ENCODE peak calls at places on chromosomes 12 and 14, in seven cellular contexts. V is HepG2, J is HCT116, O is SK-N-SH, T is K562, C is GM12878, I is H1. M is an unnamed sample. For H3K9me3 and H3K27me3, the result is how much of the 10 kb centered on the place peaks cover.

GRCh38 chr12:47433876-47434275 is 272.0 kb downstream of the RPAP3 start:
- DNase-seq in V (no peak), J (no peak), O (no peak), T (no peak), C (no peak), I (no peak), M (no peak)

GRCh38 chr12:124454735-124455134 is 112.7 kb downstream of the NCOR2 start:
- DNase-seq in V (no peak), J (no peak), O (no peak), T (no peak), C (no peak), I (no peak), M (no peak)

GRCh38 chr14:64337901-64338615 is 43.9 kb upstream of the ESR2 start:
- DNase-seq in V (peak), J (no peak), O (peak), T (peak), C (no peak), I (peak), M (no peak)

GRCh38 chr14:96054661-96055060 is 15.5 kb downstream of the C14orf132 start:
- DNase-seq in V (no peak), J (no peak), O (no peak), T (no peak), C (no peak), I (no peak), M (no peak)

GRCh38 chr12:4005851-4006400 is 132.7 kb upstream of the PARP11 start:
- DNase-seq in V (no peak), J (no peak), O (no peak), T (no peak), C (no peak), I (no peak), M (no peak)

GRCh38 chr14:64279719-64280668 is 14.2 kb downstream of the ESR2 start:
- DNase-seq in V (no peak), J (no peak), O (no peak), T (peak), C (no peak), I (no peak), M (no peak)

GRCh38 chr12:47777151-47777550 is 4.1 kb downstream of the SLC48A1 start:
- DNase-seq in V (no peak), J (no peak), O (no peak), T (no peak), C (no peak), I (no peak), M (no peak)

GRCh38 chr12:15532364-15532977 is 210.2 kb downstream of the PTPRO start:
- DNase-seq in V (peak), J (peak), O (peak), T (no peak), C (peak), I (peak), M (no peak)

GRCh38 chr12:66035289-66035961 is 95.1 kb downstream of the LLPH start:
- DNase-seq in V (peak), J (peak), O (no peak), T (no peak), C (no peak), I (no peak), M (no peak)

GRCh38 chr12:112368856-112369255 is 13.4 kb downstream of the HECTD4 start:
- DNase-seq in V (no peak), J (no peak), O (no peak), T (no peak), C (no peak), I (no peak), M (no peak)

GRCh38 chr14:51806026-51806590 is 54.3 kb upstream of the GNG2 start:
- DNase-seq in V (no peak), J (no peak), O (peak), T (no peak), C (no peak), I (no peak), M (no peak)

GRCh38 chr14:32023540-32023939 is 53.6 kb upstream of the ARHGAP5 start:
- DNase-seq in V (no peak), J (no peak), O (no peak), T (no peak), C (no peak), I (no peak), M (no peak)

GRCh38 chr14:73634333-73634833 is 10.4 kb upstream of the DNAL1 start:
- DNase-seq in V (no peak), J (no peak), O (peak), T (no peak), C (no peak), I (peak), M (no peak)

GRCh38 chr14:54738009-54738408 is 164.6 kb downstream of the GCH1 start:
- DNase-seq in V (no peak), J (no peak), O (no peak), T (no peak), C (no peak), I (no peak), M (no peak)

GRCh38 chr14:91509083-91509877 is 830 bp downstream of the PPP4R3A start:
- DNase-seq in V (peak), J (no peak), O (peak), T (peak), C (no peak), I (no peak), M (no peak)

GRCh38 chr12:94261119-94261518 is 112.7 kb downstream of the PLXNC1 start:
- DNase-seq in V (no peak), J (no peak), O (no peak), T (no peak), C (no peak), I (peak), M (no peak)

GRCh38 chr14:54025661-54026060 is 69.0 kb upstream of the BMP4 start:
- DNase-seq in V (peak), J (peak), O (peak), T (no peak), C (no peak), I (no peak), M (no peak)

GRCh38 chr14:54769955-54770863 is 132.4 kb downstream of the GCH1 start:
- DNase-seq in V (no peak), J (no peak), O (no peak), T (no peak), C (no peak), I (no peak), M (no peak)

GRCh38 chr12:16586350-16587109 is 19.4 kb downstream of the LMO3 start:
- DNase-seq in V (no peak), J (no peak), O (no peak), T (no peak), C (no peak), I (no peak), M (no peak)

GRCh38 chr12:120170631-120171030 is 23.9 kb downstream of the GCN1 start:
- DNase-seq in V (no peak), J (no peak), O (no peak), T (no peak), C (no peak), I (no peak), M (no peak)

GRCh38 chr12:75528272-75528671 is 16.9 kb upstream of the KRR1 start:
- DNase-seq in V (no peak), J (no peak), O (no peak), T (no peak), C (no peak), I (no peak), M (no peak)

GRCh38 chr14:72787841-72788240 is 106.1 kb downstream of the DPF3 start:
- DNase-seq in V (no peak), J (no peak), O (no peak), T (no peak), C (no peak), I (no peak), M (no peak)

GRCh38 chr12:2154050-2154449 is 101.3 kb downstream of the CACNA1C start:
- DNase-seq in V (no peak), J (no peak), O (no peak), T (no peak), C (no peak), I (no peak), M (no peak)

GRCh38 chr14:46580941-46581671 is 70.5 kb downstream of the RPL10L start:
- DNase-seq in V (peak), J (peak), O (peak), T (peak), C (no peak), I (peak), M (no peak)

GRCh38 chr12:122106891-122107660 is 28.5 kb downstream of the MLXIP start:
- DNase-seq in V (no peak), J (no peak), O (no peak), T (no peak), C (no peak), I (no peak), M (no peak)

GRCh38 chr14:94380225-94381148 is 7.9 kb downstream of the SERPINA1 start:
- DNase-seq in V (no peak), J (no peak), O (no peak), T (no peak), C (no peak), I (no peak), M (no peak)

GRCh38 chr12:61934564-61934963 is 325.6 kb upstream of the USP15 start:
- DNase-seq in V (no peak), J (no peak), O (no peak), T (no peak), C (no peak), I (no peak), M (no peak)

GRCh38 chr12:24027352-24027751 is 77.9 kb upstream of the SOX5 start:
- DNase-seq in V (no peak), J (no peak), O (no peak), T (no peak), C (no peak), I (no peak), M (no peak)

GRCh38 chr14:85468815-85469214 is 61.1 kb upstream of the FLRT2 start:
- DNase-seq in V (peak), J (no peak), O (no peak), T (no peak), C (no peak), I (no peak), M (no peak)

GRCh38 chr14:94673071-94673470 is 60.9 kb downstream of the SERPINA3 start:
- DNase-seq in V (no peak), J (no peak), O (no peak), T (no peak), C (no peak), I (no peak), M (no peak)

GRCh38 chr14:101884537-101885253 is 79.7 kb upstream of the DYNC1H1 start:
- DNase-seq in V (no peak), J (no peak), O (no peak), T (peak), C (no peak), I (no peak), M (no peak)

GRCh38 chr14:85619866-85620265 is 89.9 kb downstream of the FLRT2 start:
- DNase-seq in V (no peak), J (no peak), O (no peak), T (no peak), C (no peak), I (no peak), M (no peak)

GRCh38 chr12:104426926-104427546 is 29.7 kb upstream of the CHST11 start:
- DNase-seq in V (no peak), J (no peak), O (peak), T (no peak), C (no peak), I (no peak), M (no peak)

GRCh38 chr12:48004039-48004940 is at the start of gene COL2A1:
- DNase-seq in V (no peak), J (no peak), O (peak), T (no peak), C (no peak), I (no peak), M (no peak)

GRCh38 chr12:110165540-110166159 is 41.5 kb downstream of the IFT81 start:
- DNase-seq in V (peak), J (no peak), O (no peak), T (no peak), C (peak), I (no peak), M (no peak)

GRCh38 chr12:49233842-49234526 is 30.9 kb upstream of the TUBA1C start:
- DNase-seq in V (no peak), J (no peak), O (no peak), T (peak), C (peak), I (no peak), M (no peak)

GRCh38 chr12:9674226-9674590 is 4.7 kb downstream of the CLEC2D start:
- DNase-seq in V (no peak), J (no peak), O (no peak), T (no peak), C (no peak), I (no peak), M (no peak)
- TF ChIP-seq SIN3A in V (no peak), J (no peak), O (no peak), T (no peak), C (no peak), I (no peak), M (no peak)

GRCh38 chr12:133057446-133057845 is 20.1 kb downstream of the ZNF84 start:
- DNase-seq in V (no peak), J (no peak), O (no peak), T (no peak), C (no peak), I (no peak), M (no peak)
- H3K9me3 ChIP-seq in V (half or more), J (half or more), O (half or more), T (half or more), C (half or more), I (half or more), M (half or more)

GRCh38 chr14:100839573-100840175 is 13.8 kb downstream of the MEG3 start:
- DNase-seq in V (no peak), J (no peak), O (peak), T (no peak), C (no peak), I (no peak), M (no peak)
- H3K27me3 ChIP-seq in V (under half), J (under half), O (under half), T (under half), C (under half), I (under half), M (under half)

GRCh38 chr14:87966816-87967215 is 26.2 kb downstream of the GALC start:
- DNase-seq in V (no peak), J (no peak), O (no peak), T (no peak), C (no peak), I (no peak), M (no peak)
- TF ChIP-seq SIN3A in V (no peak), J (no peak), O (no peak), T (no peak), C (no peak), I (no peak), M (no peak)

GRCh38 chr12:130591736-130592135 is 124.4 kb downstream of the RIMBP2 start:
- DNase-seq in V (no peak), J (no peak), O (no peak), T (no peak), C (no peak), I (no peak), M (no peak)
- H3K9me3 ChIP-seq in V (under half), J (under half), O (under half), T (under half), C (under half), I (under half), M (under half)

GRCh38 chr12:114414031-114414865 is 8.3 kb upstream of the TBX5 start:
- DNase-seq in V (no peak), J (no peak), O (no peak), T (no peak), C (no peak), I (no peak), M (no peak)
- H3K27me3 ChIP-seq in V (under half), J (under half), O (half or more), T (half or more), C (under half), I (half or more), M (under half)

DNA sequence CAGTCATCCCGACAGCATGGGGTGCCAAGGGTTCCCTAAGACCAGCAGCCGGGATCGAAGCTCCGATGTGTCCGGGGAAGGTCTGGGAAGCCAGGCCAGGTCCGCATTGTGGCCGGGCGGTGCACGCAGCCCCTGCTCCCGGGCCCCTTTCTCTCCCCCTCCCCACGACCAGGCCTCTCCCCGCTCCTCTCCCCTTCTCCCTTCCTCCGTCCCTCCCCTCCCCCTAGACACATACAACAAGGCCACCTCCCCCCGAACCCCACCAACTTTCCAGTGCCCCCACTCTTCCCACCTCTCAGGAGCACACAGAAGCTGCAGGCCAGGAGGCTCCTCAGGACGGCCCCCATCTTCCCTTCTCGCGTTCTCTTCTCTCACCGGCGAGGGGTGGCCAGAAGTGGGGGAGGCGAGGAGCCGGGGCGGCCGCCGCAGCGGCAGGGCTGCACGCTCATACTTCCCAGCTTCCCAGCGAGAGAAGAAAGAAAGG is 413 bp downstream of the LRP6 start:
- DNase-seq in V (no peak), J (no peak), O (peak), T (no peak), C (no peak), I (no peak), M (no peak)
- TF ChIP-seq SIN3A in V (no peak), J (no peak), O (no peak), T (no peak), C (no peak), I (peak), M (no peak)

GRCh38 chr12:132923356-132923909 is 32.7 kb downstream of the ZNF605 start:
- DNase-seq in V (no peak), J (no peak), O (no peak), T (no peak), C (no peak), I (no peak), M (no peak)
- H3K9me3 ChIP-seq in V (half or more), J (under half), O (half or more), T (under half), C (under half), I (half or more), M (half or more)

GRCh38 chr14:104564744-104565679 is 14.6 kb upstream of the C14orf180 start:
- DNase-seq in V (no peak), J (no peak), O (no peak), T (peak), C (no peak), I (no peak), M (no peak)
- H3K27me3 ChIP-seq in V (under half), J (under half), O (under half), T (under half), C (under half), I (under half), M (under half)